ENCODE peak calls at places on chromosomes 7 and 10, in seven cellular contexts. J, K, T, G, P, X and E are unnamed samples.

GRCh38 chr10:90227786-90228185 is 526.4 kb downstream of the KIF20B start:
- DNase-seq in J (no peak), K (no peak), T (no peak), G (no peak), P (no peak), X (no peak), E (no peak)

GRCh38 chr10:86603256-86603655 is 51.1 kb upstream of the OPN4 start:
- DNase-seq in J (no peak), K (peak), T (no peak), G (no peak), P (no peak), X (no peak), E (peak)

GRCh38 chr7:87702326-87702725 is 74.1 kb downstream of the RUNDC3B start:
- DNase-seq in J (no peak), K (no peak), T (no peak), G (no peak), P (no peak), X (no peak), E (peak)

GRCh38 chr10:105993609-105994008 is 1170.9 kb downstream of the SORCS1 start:
- DNase-seq in J (no peak), K (peak), T (no peak), G (no peak), P (no peak), X (no peak), E (no peak)

GRCh38 chr7:102064361-102065025 is 222.2 kb upstream of the SH2B2 start:
- DNase-seq in J (no peak), K (no peak), T (peak), G (no peak), P (no peak), X (no peak), E (no peak)

GRCh38 chr10:33897255-33897893 is 562.9 kb upstream of the NRP1 start:
- DNase-seq in J (no peak), K (no peak), T (no peak), G (no peak), P (no peak), X (no peak), E (no peak)

GRCh38 chr7:8389898-8390642 is 43.3 kb upstream of the NXPH1 start:
- DNase-seq in J (peak), K (no peak), T (no peak), G (peak), P (peak), X (no peak), E (peak)

GRCh38 chr10:102517553-102517952 is 13.8 kb downstream of the SUFU start:
- DNase-seq in J (no peak), K (no peak), T (no peak), G (no peak), P (no peak), X (no peak), E (no peak)

GRCh38 chr10:34157501-34157900 is 657.6 kb downstream of the PARD3 start:
- DNase-seq in J (no peak), K (no peak), T (no peak), G (no peak), P (no peak), X (no peak), E (no peak)

GRCh38 chr7:158955146-158955870 is 99.0 kb downstream of the DYNC2I1 start:
- DNase-seq in J (no peak), K (no peak), T (peak), G (no peak), P (no peak), X (no peak), E (no peak)

GRCh38 chr7:47236480-47237208 is 345.3 kb downstream of the TNS3 start:
- DNase-seq in J (no peak), K (no peak), T (no peak), G (no peak), P (no peak), X (no peak), E (no peak)

GRCh38 chr10:12707461-12708185 is 293.9 kb downstream of the CCDC3 start:
- DNase-seq in J (peak), K (peak), T (peak), G (no peak), P (no peak), X (peak), E (no peak)

GRCh38 chr7:47758546-47758945 is 176.6 kb upstream of the TNS3 start:
- DNase-seq in J (no peak), K (no peak), T (no peak), G (no peak), P (no peak), X (no peak), E (no peak)

GRCh38 chr10:34491666-34492065 is 323.4 kb downstream of the PARD3 start:
- DNase-seq in J (no peak), K (no peak), T (no peak), G (no peak), P (no peak), X (no peak), E (no peak)

GRCh38 chr10:4650109-4650508 is 175.9 kb upstream of the AKR1E2 start:
- DNase-seq in J (no peak), K (no peak), T (no peak), G (no peak), P (no peak), X (no peak), E (no peak)

GRCh38 chr7:133252506-133252857 is 396 bp upstream of the EXOC4 start:
- DNase-seq in J (no peak), K (no peak), T (no peak), G (no peak), P (no peak), X (no peak), E (no peak)

GRCh38 chr10:122237326-122237725 is 33.8 kb upstream of the BTBD16 start:
- DNase-seq in J (no peak), K (no peak), T (peak), G (no peak), P (no peak), X (no peak), E (no peak)

GRCh38 chr7:494906-495305 is 24.7 kb downstream of the PDGFA start:
- DNase-seq in J (no peak), K (no peak), T (no peak), G (no peak), P (peak), X (no peak), E (no peak)

DNA sequence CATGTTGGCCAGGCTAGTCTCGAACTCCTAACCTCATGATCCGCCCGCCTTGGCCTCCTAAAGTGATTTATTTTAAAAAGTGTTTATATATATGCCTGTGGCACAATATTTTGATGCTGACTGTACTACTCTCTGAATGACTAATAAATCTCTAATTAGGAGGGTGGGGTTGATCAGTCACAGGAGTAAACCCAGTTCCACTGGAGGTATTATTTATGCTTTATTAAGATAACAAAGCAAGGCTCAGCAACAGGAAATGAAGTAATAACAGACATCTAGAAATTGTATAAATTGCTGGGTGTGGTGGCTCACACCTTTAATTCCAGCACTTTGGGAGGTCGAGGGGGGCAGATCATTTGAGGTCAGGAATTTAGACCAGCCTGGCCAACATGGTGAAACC is 26.0 kb upstream of the MCU start:
- DNase-seq in J (no peak), K (no peak), T (no peak), G (no peak), P (no peak), X (no peak), E (no peak)
- TF ChIP-seq JUND in J (peak), K (no peak), T (no peak), G (no peak), P (no peak), X (no peak), E (no peak)

GRCh38 chr10:132233501-132234075 is 46.8 kb downstream of the DPYSL4 start:
- DNase-seq in J (no peak), K (no peak), T (no peak), G (no peak), P (no peak), X (no peak), E (no peak)
- TF ChIP-seq JUND in J (no peak), K (no peak), T (no peak), G (no peak), P (no peak), X (no peak), E (no peak)

GRCh38 chr7:128861957-128862570 is 592 bp upstream of the ATP6V1F start:
- DNase-seq in J (no peak), K (no peak), T (no peak), G (no peak), P (no peak), X (no peak), E (no peak)

GRCh38 chr7:128862571-128863432 is at the start of gene ATP6V1F:
- DNase-seq in J (peak), K (peak), T (peak), G (peak), P (peak), X (peak), E (peak)

GRCh38 chr7:128865996-128866877 is 3.6 kb downstream of the ATP6V1F start:
- DNase-seq in J (no peak), K (no peak), T (no peak), G (no peak), P (no peak), X (no peak), E (no peak)

GRCh38 chr7:128865303-128865702 is 2.6 kb downstream of the ATP6V1F start:
- DNase-seq in J (no peak), K (no peak), T (no peak), G (no peak), P (no peak), X (no peak), E (no peak)

DNA sequence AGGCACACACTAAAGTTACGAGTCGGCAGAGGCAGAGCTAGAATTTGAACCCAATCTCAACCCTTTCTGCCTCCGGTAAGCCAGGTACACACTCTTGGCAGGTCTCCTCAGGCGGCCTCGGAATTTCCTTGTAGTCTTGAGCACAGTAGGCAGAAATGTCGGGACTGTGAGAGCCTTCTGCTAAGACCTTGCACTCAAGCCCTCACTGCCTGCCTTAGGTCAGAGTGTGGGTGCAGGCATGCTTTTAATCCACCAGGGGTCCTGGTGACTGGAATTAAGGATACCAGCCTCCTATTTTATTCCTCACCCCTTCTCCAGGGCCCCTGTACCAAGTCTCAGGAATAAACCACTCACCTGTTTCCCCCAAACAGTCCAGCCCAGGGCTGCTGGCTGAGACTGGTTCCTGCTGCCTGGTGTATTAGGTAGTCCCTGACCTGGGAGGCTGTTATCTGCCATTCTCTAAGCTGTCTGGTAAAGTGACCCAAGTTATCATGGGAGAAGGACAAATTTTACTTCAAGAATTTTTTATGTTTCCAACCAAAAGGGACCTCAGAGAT is 855 bp downstream of the ATP6V1F start:
- DNase-seq in J (peak), K (peak), T (peak), G (peak), P (peak), X (no peak), E (peak)
- TF ChIP-seq JUND in J (no peak), K (no peak), T (no peak), G (no peak), P (no peak), X (no peak), E (no peak)

GRCh38 chr7:77837275-77837674 is 38.7 kb downstream of the PHTF2 start:
- DNase-seq in J (no peak), K (no peak), T (no peak), G (no peak), P (no peak), X (no peak), E (no peak)
- TF ChIP-seq JUND in J (no peak), K (no peak), T (no peak), G (no peak), P (no peak), X (no peak), E (no peak)